ENCODE peak calls at places on chromosomes 3 and 15, in five cellular contexts. A is endothelial cell, T is endodermal cell, U is upper lobe of right lung, B is Caco-2. N is an unnamed sample.

GRCh38 chr3:632571-633170 is 436.1 kb downstream of the CHL1 start:
- DNase-seq in B (peak), A (peak), U (no peak), T (peak), N (no peak)

GRCh38 chr15:60283936-60284335 is 113.8 kb downstream of the ANXA2 start:
- DNase-seq in T (no peak), B (no peak), U (no peak), A (no peak), N (no peak)

GRCh38 chr3:189789432-189789831 is 158.2 kb downstream of the TP63 start:
- DNase-seq in A (no peak), B (no peak), T (no peak), U (no peak), N (no peak)

GRCh38 chr15:77221708-77222107 is 150.8 kb upstream of the TSPAN3 start:
- DNase-seq in T (no peak), U (no peak), A (no peak), B (no peak), N (no peak)

GRCh38 chr3:50658416-50658815 is 16.3 kb upstream of the DOCK3 start:
- DNase-seq in B (no peak), A (no peak), U (peak), T (peak), N (peak)

GRCh38 chr15:45456212-45457106 is 66.1 kb downstream of the SLC30A4 start:
- DNase-seq in T (peak), U (no peak), A (no peak), B (peak), N (peak)

GRCh38 chr3:133588784-133589465 is 15.4 kb downstream of the CDV3 start:
- DNase-seq in B (no peak), T (no peak), A (no peak), U (no peak), N (no peak)

GRCh38 chr3:108153451-108153981 is 62.7 kb upstream of the CD47 start:
- DNase-seq in T (peak), U (no peak), A (peak), B (peak), N (no peak)

GRCh38 chr3:151230644-151231043 is 27.6 kb upstream of the GPR171 start:
- DNase-seq in T (no peak), U (no peak), A (no peak), B (no peak), N (no peak)

GRCh38 chr3:62918752-62919151 is 43.5 kb upstream of the CADPS start:
- DNase-seq in T (no peak), A (no peak), B (no peak), U (no peak), N (no peak)

GRCh38 chr3:135325096-135325495 is 530.0 kb downstream of the EPHB1 start:
- DNase-seq in B (no peak), U (no peak), A (no peak), T (no peak), N (no peak)

GRCh38 chr15:90046846-90047481 is 45.8 kb downstream of the ZNF710 start:
- DNase-seq in U (peak), B (no peak), T (peak), A (no peak), N (no peak)

GRCh38 chr3:48402907-48403306 is 27.0 kb downstream of the PLXNB1 start:
- DNase-seq in A (peak), B (no peak), T (no peak), U (no peak), N (no peak)

GRCh38 chr15:101054116-101054515 is 135.0 kb downstream of the LRRK1 start:
- DNase-seq in B (no peak), T (no peak), A (no peak), U (no peak), N (peak)

GRCh38 chr15:64774556-64775523 is 549 bp downstream of the RBPMS2 start:
- DNase-seq in A (peak), T (peak), U (no peak), B (no peak), N (no peak)

GRCh38 chr3:141876891-141877561 is 583 bp downstream of the ATP1B3 start:
- DNase-seq in T (peak), B (peak), U (peak), A (peak), N (no peak)

GRCh38 chr3:175857666-175858270 is 998.6 kb downstream of the NAALADL2 start:
- DNase-seq in U (no peak), T (no peak), A (no peak), B (no peak), N (no peak)

GRCh38 chr3:133038731-133039398 is 674 bp downstream of the TMEM108 start:
- DNase-seq in B (no peak), T (peak), U (peak), A (peak), N (no peak)

GRCh38 chr3:149542375-149543312 is 68.1 kb downstream of the TM4SF4 start:
- DNase-seq in B (peak), A (no peak), T (no peak), U (no peak), N (no peak)

GRCh38 chr3:125306620-125307019 is 68.5 kb downstream of the ZNF148 start:
- DNase-seq in A (no peak), T (no peak), U (no peak), B (no peak), N (no peak)

GRCh38 chr3:105144837-105145236 is 221.9 kb upstream of the ALCAM start:
- DNase-seq in U (no peak), B (no peak), A (no peak), T (no peak), N (no peak)

GRCh38 chr3:140288575-140288974 is 353.6 kb downstream of the CLSTN2 start:
- DNase-seq in B (no peak), A (no peak), U (no peak), T (no peak), N (no peak)

GRCh38 chr15:49079340-49080039 is 33.2 kb upstream of the SECISBP2L start:
- DNase-seq in U (no peak), B (no peak), A (no peak), T (peak), N (no peak)

GRCh38 chr3:97901327-97902295 is 70.6 kb downstream of the RIOX2 start:
- DNase-seq in T (no peak), B (no peak), A (no peak), U (no peak), N (no peak)

GRCh38 chr3:42572278-42572677 is 9.5 kb downstream of the SEC22C start:
- DNase-seq in A (peak), T (peak), U (no peak), B (peak), N (no peak)

GRCh38 chr15:75761446-75762356 is 49.1 kb upstream of the CSPG4 start:
- DNase-seq in T (no peak), U (no peak), A (no peak), B (no peak), N (no peak)

GRCh38 chr3:112633757-112634156 is 7.2 kb downstream of the CCDC80 start:
- DNase-seq in U (no peak), B (no peak), A (no peak), T (no peak), N (no peak)

GRCh38 chr3:113769551-113769950 is 22.7 kb downstream of the ATP6V1A start:
- DNase-seq in T (no peak), B (no peak), A (no peak), U (no peak), N (no peak)
- TF ChIP-seq CTCF in T (no peak), B (no peak), A (no peak), U (no peak), N (no peak)

DNA sequence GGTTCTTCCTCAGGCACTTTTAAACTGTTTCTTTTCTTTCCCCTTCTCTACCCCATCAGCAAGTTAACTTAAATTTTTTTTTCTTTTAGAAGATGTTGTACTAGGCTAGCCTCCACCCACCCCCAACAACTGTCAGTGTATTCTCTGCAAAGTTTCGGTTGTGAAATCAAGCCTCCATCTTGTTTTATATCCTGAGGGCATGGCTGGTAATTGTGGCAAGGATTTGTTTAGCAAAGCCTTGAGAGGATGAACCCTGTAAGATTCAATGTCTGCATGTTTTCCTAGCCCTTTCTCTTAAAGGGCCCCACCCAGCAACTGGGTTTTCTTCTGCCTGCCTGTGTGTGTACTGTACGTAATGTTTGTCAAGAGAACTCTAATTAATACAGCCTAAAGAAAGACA is 475.3 kb downstream of the FHIT start:
- DNase-seq in B (no peak), T (no peak), A (no peak), U (no peak), N (no peak)
- TF ChIP-seq CTCF in B (no peak), T (no peak), A (no peak), U (no peak), N (no peak)

GRCh38 chr3:13047296-13048165 is 25.7 kb downstream of the IQSEC1 start:
- DNase-seq in U (no peak), T (no peak), B (no peak), A (no peak), N (no peak)
- TF ChIP-seq CTCF in U (no peak), T (peak), B (no peak), A (no peak), N (no peak)

GRCh38 chr3:44988073-44988472 is 12.0 kb downstream of the EXOSC7 start:
- DNase-seq in U (no peak), A (no peak), B (no peak), T (no peak), N (no peak)
- TF ChIP-seq CTCF in U (peak), A (peak), B (peak), T (peak), N (peak)

GRCh38 chr15:82849556-82850241 is 40.3 kb downstream of the WHAMM start:
- DNase-seq in U (peak), B (peak), T (peak), A (peak), N (peak)
- TF ChIP-seq CTCF in U (peak), B (peak), T (peak), A (peak), N (peak)

DNA sequence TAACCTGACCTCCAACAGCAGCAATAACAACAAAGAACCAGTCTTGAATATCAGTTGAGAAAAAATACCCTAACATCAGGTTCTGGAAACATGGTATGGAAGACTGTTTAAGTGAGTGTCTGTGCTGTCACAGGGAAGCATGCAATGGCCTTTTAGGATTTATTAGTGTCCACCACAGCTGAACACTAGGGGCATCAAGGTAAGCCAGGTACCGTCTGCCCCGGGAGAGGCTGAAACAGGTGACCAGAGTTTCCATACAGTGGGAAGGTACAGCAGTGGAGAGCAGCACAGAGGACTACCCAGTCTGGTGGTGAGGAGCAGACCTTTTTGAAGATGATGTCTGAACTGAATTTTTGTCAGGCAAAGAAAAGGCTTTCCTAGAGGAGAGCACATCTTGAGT is 18.4 kb downstream of the ZDHHC23 start:
- DNase-seq in A (no peak), B (no peak), U (no peak), T (peak), N (no peak)
- TF ChIP-seq CTCF in A (no peak), B (no peak), U (no peak), T (peak), N (no peak)

GRCh38 chr3:9949115-9949514 is 3.1 kb downstream of the PRRT3 start:
- DNase-seq in U (no peak), B (no peak), T (peak), A (no peak), N (peak)

GRCh38 chr3:9945358-9945757 is 6.8 kb downstream of the PRRT3 start:
- DNase-seq in T (no peak), B (no peak), A (no peak), U (no peak), N (peak)

GRCh38 chr3:9946112-9947024 is 5.8 kb downstream of the PRRT3 start:
- DNase-seq in A (peak), U (peak), B (peak), T (peak), N (peak)

GRCh38 chr3:9948586-9948985 is 3.6 kb downstream of the PRRT3 start:
- DNase-seq in A (no peak), U (no peak), B (no peak), T (peak), N (peak)

DNA sequence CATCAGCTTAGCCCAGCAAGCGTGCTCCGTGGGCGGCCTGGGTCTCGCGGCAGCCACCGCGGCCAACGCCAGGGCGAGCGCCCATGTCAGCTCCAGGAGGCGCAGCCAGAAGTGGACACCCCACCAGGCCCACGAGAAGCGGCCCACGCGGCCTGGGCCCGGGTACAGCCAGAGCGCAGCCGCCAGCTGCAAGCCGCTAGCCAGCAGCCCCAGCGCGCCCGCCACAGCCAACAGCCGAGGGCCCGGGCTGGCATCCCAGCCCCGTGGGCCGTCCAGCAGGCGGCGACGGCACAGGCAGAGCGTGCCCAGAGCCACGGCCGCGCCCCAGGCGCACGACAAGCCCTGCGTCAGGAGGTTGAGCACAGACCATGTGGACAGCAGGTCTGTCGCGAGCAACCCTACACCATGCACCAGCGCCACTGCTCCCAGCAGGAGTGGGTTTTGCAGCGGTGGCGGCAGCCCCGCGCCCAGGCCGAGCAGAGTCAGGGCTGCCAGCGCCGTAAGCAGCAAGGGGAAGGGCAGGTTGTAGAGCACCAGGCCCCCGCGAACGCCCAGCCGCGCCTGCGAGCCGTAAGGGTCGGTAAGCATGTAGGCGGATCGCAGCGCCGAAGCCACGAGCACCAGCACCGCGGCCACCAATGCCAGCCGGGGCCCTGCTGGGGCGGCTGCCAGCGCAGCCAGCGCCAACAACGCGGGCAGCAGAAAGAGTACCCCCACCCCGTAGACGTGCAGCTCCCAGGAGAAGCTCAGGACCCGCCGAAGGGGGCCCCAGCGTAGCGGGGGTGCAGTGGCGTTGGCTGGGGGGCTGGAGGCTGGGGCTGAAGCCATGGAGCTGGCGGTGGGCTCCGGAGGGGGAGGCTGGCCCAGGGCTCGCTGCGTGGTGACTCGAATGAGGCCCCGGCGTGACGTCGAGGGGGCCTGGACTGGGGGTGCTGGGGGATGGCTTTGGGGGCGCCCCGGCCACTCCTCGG is 4.9 kb downstream of the PRRT3 start:
- DNase-seq in A (peak), B (peak), T (peak), U (peak), N (peak)
- TF ChIP-seq CTCF in A (peak), B (peak), T (peak), U (peak), N (peak)

N was measured in RWPE2.